ENCODE peak calls at places on chromosomes 13 and 19, in eight cellular contexts. One of them, this sample, is unnamed.
A peak's percentile ranks its signal among the peaks of the same experiment; 100 is the strongest.

GRCh38 chr13:113220877-113221276 is 11.5 kb downstream of the CUL4A start:
- DNase-seq in mammary epithelial cell: no peak
- DNase-seq in left ventricle myocardium inferior: peak; percentile 54
- DNase-seq in AG04450: no peak
- DNase-seq in WERI-Rb-1: no peak
- DNase-seq in MG63: no peak
- DNase-seq in upper lobe of right lung: no peak
- DNase-seq in body of pancreas: no peak
- DNase-seq in this sample: peak; percentile 22

GRCh38 chr19:38736036-38736412 is 8.2 kb downstream of the CAPN12 start:
- DNase-seq in upper lobe of right lung: peak; percentile 84
- DNase-seq in body of pancreas: peak; percentile 67
- DNase-seq in left ventricle myocardium inferior: peak; percentile 33
- DNase-seq in MG63: no peak
- DNase-seq in AG04450: no peak
- DNase-seq in mammary epithelial cell: no peak
- DNase-seq in WERI-Rb-1: peak; percentile 61
- DNase-seq in this sample: peak; percentile 43

GRCh38 chr19:48745208-48745995 is 1.3 kb downstream of the IZUMO1 start:
- DNase-seq in AG04450: no peak
- DNase-seq in left ventricle myocardium inferior: no peak
- DNase-seq in WERI-Rb-1: peak; percentile 53
- DNase-seq in body of pancreas: peak; percentile 75
- DNase-seq in upper lobe of right lung: no peak
- DNase-seq in mammary epithelial cell: peak; percentile 31
- DNase-seq in MG63: peak; percentile 63
- DNase-seq in this sample: peak; percentile 25

GRCh38 chr13:45356966-45357689 is 16.1 kb upstream of the TPT1 start:
- DNase-seq in AG04450: no peak
- DNase-seq in body of pancreas: no peak
- DNase-seq in mammary epithelial cell: no peak
- DNase-seq in MG63: no peak
- DNase-seq in WERI-Rb-1: no peak
- DNase-seq in upper lobe of right lung: no peak
- DNase-seq in left ventricle myocardium inferior: no peak
- DNase-seq in this sample: no peak

GRCh38 chr13:29583073-29583785 is 12.3 kb downstream of the SLC7A1 start:
- DNase-seq in mammary epithelial cell: peak; percentile 73
- DNase-seq in body of pancreas: no peak
- DNase-seq in MG63: peak; percentile 68
- DNase-seq in upper lobe of right lung: no peak
- DNase-seq in AG04450: no peak
- DNase-seq in left ventricle myocardium inferior: no peak
- DNase-seq in WERI-Rb-1: no peak
- DNase-seq in this sample: no peak

GRCh38 chr13:21850013-21851006 is 179.4 kb downstream of the FGF9 start:
- DNase-seq in left ventricle myocardium inferior: no peak
- DNase-seq in upper lobe of right lung: no peak
- DNase-seq in WERI-Rb-1: no peak
- DNase-seq in AG04450: no peak
- DNase-seq in MG63: no peak
- DNase-seq in mammary epithelial cell: no peak
- DNase-seq in body of pancreas: no peak
- DNase-seq in this sample: no peak

GRCh38 chr13:50615234-50615633 is 228.3 kb downstream of the DLEU7 start:
- DNase-seq in AG04450: no peak
- DNase-seq in MG63: no peak
- DNase-seq in left ventricle myocardium inferior: no peak
- DNase-seq in WERI-Rb-1: no peak
- DNase-seq in mammary epithelial cell: no peak
- DNase-seq in body of pancreas: no peak
- DNase-seq in upper lobe of right lung: no peak
- DNase-seq in this sample: no peak

GRCh38 chr13:28856284-28856683 is 36.1 kb downstream of the MTUS2 start:
- DNase-seq in upper lobe of right lung: no peak
- DNase-seq in body of pancreas: peak; percentile 8
- DNase-seq in WERI-Rb-1: no peak
- DNase-seq in left ventricle myocardium inferior: no peak
- DNase-seq in AG04450: no peak
- DNase-seq in MG63: no peak
- DNase-seq in mammary epithelial cell: no peak
- DNase-seq in this sample: no peak

GRCh38 chr13:80276371-80277289 is 64.3 kb downstream of the SPRY2 start:
- DNase-seq in upper lobe of right lung: no peak
- DNase-seq in body of pancreas: no peak
- DNase-seq in left ventricle myocardium inferior: no peak
- DNase-seq in WERI-Rb-1: no peak
- DNase-seq in AG04450: no peak
- DNase-seq in mammary epithelial cell: no peak
- DNase-seq in MG63: peak; percentile 15
- DNase-seq in this sample: no peak

GRCh38 chr19:10104665-10105221 is 1.4 kb upstream of the PPAN start:
- DNase-seq in AG04450: no peak
- DNase-seq in MG63: no peak
- DNase-seq in body of pancreas: no peak
- DNase-seq in mammary epithelial cell: no peak
- DNase-seq in WERI-Rb-1: no peak
- DNase-seq in upper lobe of right lung: no peak
- DNase-seq in left ventricle myocardium inferior: no peak
- DNase-seq in this sample: peak; percentile 69

GRCh38 chr13:50529154-50529882 is 314.2 kb downstream of the DLEU7 start:
- DNase-seq in upper lobe of right lung: peak; percentile 91
- DNase-seq in AG04450: peak; percentile 72
- DNase-seq in WERI-Rb-1: peak; percentile 82
- DNase-seq in MG63: peak; percentile 88
- DNase-seq in mammary epithelial cell: peak; percentile 86
- DNase-seq in body of pancreas: peak; percentile 89
- DNase-seq in left ventricle myocardium inferior: peak; percentile 89
- DNase-seq in this sample: no peak

GRCh38 chr13:105127732-105128131 is 1407.7 kb downstream of the EFNB2 start:
- DNase-seq in MG63: no peak
- DNase-seq in body of pancreas: no peak
- DNase-seq in mammary epithelial cell: no peak
- DNase-seq in WERI-Rb-1: no peak
- DNase-seq in left ventricle myocardium inferior: no peak
- DNase-seq in AG04450: no peak
- DNase-seq in upper lobe of right lung: no peak
- DNase-seq in this sample: no peak

GRCh38 chr19:17605761-17606745 is 50.6 kb downstream of the COLGALT1 start:
- DNase-seq in upper lobe of right lung: peak; percentile 92
- DNase-seq in MG63: peak; percentile 80
- DNase-seq in body of pancreas: peak; percentile 82
- DNase-seq in AG04450: no peak
- DNase-seq in left ventricle myocardium inferior: peak; percentile 62
- DNase-seq in WERI-Rb-1: peak; percentile 34
- DNase-seq in mammary epithelial cell: peak; percentile 77
- DNase-seq in this sample: peak; percentile 85

GRCh38 chr13:48975926-48976676 is 389 bp downstream of the FNDC3A start:
- DNase-seq in mammary epithelial cell: peak; percentile 84
- DNase-seq in MG63: peak; percentile 90
- DNase-seq in AG04450: peak; percentile 39
- DNase-seq in WERI-Rb-1: peak; percentile 73
- DNase-seq in left ventricle myocardium inferior: peak; percentile 85
- DNase-seq in upper lobe of right lung: peak; percentile 93
- DNase-seq in body of pancreas: peak; percentile 90
- DNase-seq in this sample: peak; percentile 78

GRCh38 chr13:50126378-50127016 is 111.3 kb downstream of the KCNRG start:
- DNase-seq in MG63: peak; percentile 16
- DNase-seq in body of pancreas: no peak
- DNase-seq in WERI-Rb-1: no peak
- DNase-seq in left ventricle myocardium inferior: no peak
- DNase-seq in mammary epithelial cell: no peak
- DNase-seq in AG04450: no peak
- DNase-seq in upper lobe of right lung: no peak
- DNase-seq in this sample: no peak

GRCh38 chr13:27665333-27665732 is 43.6 kb downstream of the POLR1D start:
- DNase-seq in mammary epithelial cell: no peak
- DNase-seq in body of pancreas: no peak
- DNase-seq in MG63: no peak
- DNase-seq in WERI-Rb-1: no peak
- DNase-seq in AG04450: no peak
- DNase-seq in left ventricle myocardium inferior: no peak
- DNase-seq in upper lobe of right lung: no peak
- DNase-seq in this sample: no peak

GRCh38 chr19:401836-402535 is 7.0 kb downstream of the C2CD4C start:
- DNase-seq in mammary epithelial cell: no peak
- DNase-seq in WERI-Rb-1: peak; percentile 48
- DNase-seq in body of pancreas: peak; percentile 11
- DNase-seq in left ventricle myocardium inferior: no peak
- DNase-seq in upper lobe of right lung: peak; percentile 54
- DNase-seq in AG04450: no peak
- DNase-seq in MG63: no peak
- DNase-seq in this sample: no peak

GRCh38 chr13:51000576-51001260 is 91.1 kb downstream of the RNASEH2B start:
- DNase-seq in body of pancreas: peak; percentile 20
- DNase-seq in MG63: peak; percentile 80
- DNase-seq in WERI-Rb-1: no peak
- DNase-seq in upper lobe of right lung: no peak
- DNase-seq in AG04450: peak; percentile 11
- DNase-seq in mammary epithelial cell: peak; percentile 92
- DNase-seq in left ventricle myocardium inferior: peak; percentile 54
- DNase-seq in this sample: no peak

GRCh38 chr13:34001357-34001756 is 183.4 kb downstream of the RFC3 start:
- DNase-seq in left ventricle myocardium inferior: no peak
- DNase-seq in WERI-Rb-1: no peak
- DNase-seq in AG04450: no peak
- DNase-seq in MG63: no peak
- DNase-seq in upper lobe of right lung: no peak
- DNase-seq in mammary epithelial cell: no peak
- DNase-seq in body of pancreas: no peak
- DNase-seq in this sample: no peak

GRCh38 chr13:75359266-75359665 is 122.7 kb downstream of the TBC1D4 start:
- DNase-seq in MG63: peak; percentile 34
- DNase-seq in AG04450: peak; percentile 66
- DNase-seq in WERI-Rb-1: no peak
- DNase-seq in upper lobe of right lung: no peak
- DNase-seq in left ventricle myocardium inferior: no peak
- DNase-seq in mammary epithelial cell: peak; percentile 86
- DNase-seq in body of pancreas: no peak
- DNase-seq in this sample: no peak

GRCh38 chr19:16880884-16881554 is 7.8 kb upstream of the F2RL3 start:
- DNase-seq in upper lobe of right lung: no peak
- DNase-seq in WERI-Rb-1: no peak
- DNase-seq in mammary epithelial cell: no peak
- DNase-seq in body of pancreas: no peak
- DNase-seq in left ventricle myocardium inferior: no peak
- DNase-seq in MG63: no peak
- DNase-seq in AG04450: no peak
- DNase-seq in this sample: no peak

GRCh38 chr13:50280538-50280937 is 265.3 kb downstream of the KCNRG start:
- DNase-seq in body of pancreas: no peak
- DNase-seq in WERI-Rb-1: no peak
- DNase-seq in left ventricle myocardium inferior: no peak
- DNase-seq in mammary epithelial cell: no peak
- DNase-seq in upper lobe of right lung: no peak
- DNase-seq in AG04450: no peak
- DNase-seq in MG63: no peak
- DNase-seq in this sample: no peak

GRCh38 chr19:13984875-13985741 is 21.0 kb downstream of the RFX1 start:
- DNase-seq in left ventricle myocardium inferior: no peak
- DNase-seq in WERI-Rb-1: no peak
- DNase-seq in MG63: no peak
- DNase-seq in mammary epithelial cell: no peak
- DNase-seq in body of pancreas: no peak
- DNase-seq in upper lobe of right lung: peak; percentile 88
- DNase-seq in AG04450: no peak
- DNase-seq in this sample: no peak

GRCh38 chr19:29724102-29724641 is 9.1 kb upstream of the C19orf12 start:
- DNase-seq in body of pancreas: no peak
- DNase-seq in left ventricle myocardium inferior: no peak
- DNase-seq in upper lobe of right lung: no peak
- DNase-seq in AG04450: no peak
- DNase-seq in MG63: no peak
- DNase-seq in mammary epithelial cell: no peak
- DNase-seq in WERI-Rb-1: peak; percentile 79
- DNase-seq in this sample: no peak

GRCh38 chr19:23823952-23824389 is 65.3 kb upstream of the ZNF681 start:
- DNase-seq in mammary epithelial cell: peak; percentile 30
- DNase-seq in AG04450: no peak
- DNase-seq in MG63: no peak
- DNase-seq in body of pancreas: no peak
- DNase-seq in upper lobe of right lung: no peak
- DNase-seq in left ventricle myocardium inferior: no peak
- DNase-seq in WERI-Rb-1: peak; percentile 48
- DNase-seq in this sample: no peak
- H3K9me3 ChIP-seq in mammary epithelial cell: peaks cover 31% of the 10 kb centered on the region
- H3K9me3 ChIP-seq in AG04450: peaks cover 33% of the 10 kb centered on the region
- H3K9me3 ChIP-seq in MG63: no peaks in the 10 kb centered on the region
- H3K9me3 ChIP-seq in body of pancreas: peaks cover 32% of the 10 kb centered on the region
- H3K9me3 ChIP-seq in upper lobe of right lung: peaks cover 20% of the 10 kb centered on the region
- H3K9me3 ChIP-seq in left ventricle myocardium inferior: peaks cover 69% of the 10 kb centered on the region
- H3K9me3 ChIP-seq in WERI-Rb-1: peaks cover 23% of the 10 kb centered on the region
- H3K9me3 ChIP-seq in this sample: peaks cover 46% of the 10 kb centered on the region

GRCh38 chr13:52067237-52067636 is 42.7 kb downstream of the UTP14C start:
- DNase-seq in left ventricle myocardium inferior: no peak
- DNase-seq in upper lobe of right lung: no peak
- DNase-seq in WERI-Rb-1: no peak
- DNase-seq in MG63: no peak
- DNase-seq in body of pancreas: no peak
- DNase-seq in AG04450: no peak
- DNase-seq in mammary epithelial cell: no peak
- DNase-seq in this sample: no peak
- H3K9me3 ChIP-seq in left ventricle myocardium inferior: peaks cover 55% of the 10 kb centered on the region
- H3K9me3 ChIP-seq in upper lobe of right lung: peaks cover 13% of the 10 kb centered on the region
- H3K9me3 ChIP-seq in WERI-Rb-1: no peaks in the 10 kb centered on the region
- H3K9me3 ChIP-seq in MG63: peaks cover 10% of the 10 kb centered on the region
- H3K9me3 ChIP-seq in body of pancreas: peaks cover 21% of the 10 kb centered on the region
- H3K9me3 ChIP-seq in AG04450: peaks cover 22% of the 10 kb centered on the region
- H3K9me3 ChIP-seq in mammary epithelial cell: peaks cover 10% of the 10 kb centered on the region
- H3K9me3 ChIP-seq in this sample: peaks cover 28% of the 10 kb centered on the region

DNA sequence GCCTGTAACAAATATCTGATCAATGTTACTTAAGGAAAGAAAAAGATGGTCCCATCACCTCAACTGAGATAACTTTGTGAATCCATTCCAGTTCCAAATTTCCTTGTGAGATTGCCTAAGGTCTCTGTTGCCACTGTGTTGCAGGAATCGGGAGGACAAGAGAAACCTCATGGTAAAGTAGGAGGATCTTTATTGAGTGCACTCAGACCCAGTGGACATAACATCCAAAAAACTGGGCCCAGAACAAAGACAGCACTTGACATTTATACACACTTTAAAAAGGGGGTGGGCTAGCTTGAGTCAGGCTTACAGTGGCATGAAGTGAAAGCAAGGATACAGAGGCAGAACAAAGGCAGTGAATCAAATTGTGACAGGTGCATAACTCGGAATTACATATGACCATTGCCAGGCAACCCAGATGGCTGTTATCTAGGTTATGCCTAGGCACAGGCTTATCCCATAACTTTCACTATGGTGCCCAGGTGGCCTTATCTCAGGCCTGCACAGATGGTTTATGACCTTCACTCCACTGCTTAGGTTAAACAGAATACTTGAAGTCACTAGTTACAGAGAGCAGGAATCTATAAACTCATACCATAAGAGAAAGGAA is 459.4 kb upstream of the PCDH20 start:
- DNase-seq in mammary epithelial cell: no peak
- DNase-seq in body of pancreas: no peak
- DNase-seq in upper lobe of right lung: no peak
- DNase-seq in AG04450: no peak
- DNase-seq in MG63: no peak
- DNase-seq in WERI-Rb-1: no peak
- DNase-seq in left ventricle myocardium inferior: no peak
- DNase-seq in this sample: no peak
- H3K9me3 ChIP-seq in mammary epithelial cell: peaks cover 2% of the 10 kb centered on the region
- H3K9me3 ChIP-seq in body of pancreas: peaks cover 10% of the 10 kb centered on the region
- H3K9me3 ChIP-seq in upper lobe of right lung: peaks cover 4% of the 10 kb centered on the region
- H3K9me3 ChIP-seq in AG04450: peaks cover 2% of the 10 kb centered on the region
- H3K9me3 ChIP-seq in MG63: no peaks in the 10 kb centered on the region
- H3K9me3 ChIP-seq in WERI-Rb-1: no peaks in the 10 kb centered on the region
- H3K9me3 ChIP-seq in left ventricle myocardium inferior: peaks cover 54% of the 10 kb centered on the region
- H3K9me3 ChIP-seq in this sample: peaks cover 7% of the 10 kb centered on the region

GRCh38 chr19:23943411-23943810 is 28.7 kb downstream of the ZNF726 start:
- DNase-seq in WERI-Rb-1: no peak
- DNase-seq in AG04450: no peak
- DNase-seq in upper lobe of right lung: no peak
- DNase-seq in MG63: no peak
- DNase-seq in left ventricle myocardium inferior: no peak
- DNase-seq in body of pancreas: no peak
- DNase-seq in mammary epithelial cell: no peak
- DNase-seq in this sample: no peak
- H3K9me3 ChIP-seq in WERI-Rb-1: no peaks in the 10 kb centered on the region
- H3K9me3 ChIP-seq in AG04450: peaks cover 4% of the 10 kb centered on the region
- H3K9me3 ChIP-seq in upper lobe of right lung: no peaks in the 10 kb centered on the region
- H3K9me3 ChIP-seq in MG63: no peaks in the 10 kb centered on the region
- H3K9me3 ChIP-seq in left ventricle myocardium inferior: peaks cover 15% of the 10 kb centered on the region
- H3K9me3 ChIP-seq in body of pancreas: no peaks in the 10 kb centered on the region
- H3K9me3 ChIP-seq in mammary epithelial cell: peaks cover 12% of the 10 kb centered on the region
- H3K9me3 ChIP-seq in this sample: peaks cover 4% of the 10 kb centered on the region

This sample was measured in CD4-positive, alpha-beta T cell.